ENCODE peak calls at places on chromosomes 1 and 21, in four cellular contexts. I, V, S and X are unnamed samples. For H3K4me1, the result is how much of the 10 kb centered on the place peaks cover.

GRCh38 chr1:40870135-40870728 is 8.1 kb upstream of the CITED4 start:
- DNase-seq in S (no peak), I (no peak), V (no peak), X (no peak)

GRCh38 chr1:165418195-165418594 is 26.7 kb downstream of the RXRG start:
- DNase-seq in S (no peak), I (no peak), V (no peak), X (no peak)

GRCh38 chr1:41615981-41616380 is 131.5 kb upstream of the EDN2 start:
- DNase-seq in V (no peak), S (no peak), I (no peak), X (no peak)

GRCh38 chr1:53552146-53552940 is 93.1 kb downstream of the DMRTB1 start:
- DNase-seq in S (no peak), I (no peak), V (no peak), X (no peak)

GRCh38 chr1:25519624-25520023 is 23.8 kb upstream of the LDLRAP1 start:
- DNase-seq in I (no peak), V (no peak), S (no peak), X (no peak)

GRCh38 chr1:108646661-108647269 is 14.1 kb downstream of the HENMT1 start:
- DNase-seq in S (peak), V (peak), I (peak), X (peak)

GRCh38 chr1:16396591-16396990 is 29.5 kb downstream of the SZRD1 start:
- DNase-seq in I (no peak), S (no peak), V (peak), X (peak)

GRCh38 chr1:118396824-118397530 is 211.9 kb upstream of the SPAG17 start:
- DNase-seq in I (no peak), S (no peak), V (no peak), X (peak)

GRCh38 chr1:153447498-153448170 is 12.8 kb downstream of the S100A7 start:
- DNase-seq in I (no peak), V (no peak), S (no peak), X (no peak)

GRCh38 chr1:68011786-68012375 is 38.5 kb downstream of the DIRAS3 start:
- DNase-seq in S (no peak), I (no peak), V (no peak), X (no peak)

GRCh38 chr1:229825042-229825441 is 199.0 kb downstream of the URB2 start:
- DNase-seq in I (no peak), S (no peak), V (no peak), X (no peak)

GRCh38 chr1:15885701-15886612 is 38.5 kb downstream of the SPEN start:
- DNase-seq in I (peak), V (peak), S (peak), X (peak)

GRCh38 chr1:233627376-233627775 is 13.5 kb downstream of the KCNK1 start:
- DNase-seq in S (peak), I (no peak), V (no peak), X (no peak)

GRCh38 chr1:183967914-183968313 is 69.6 kb downstream of the COLGALT2 start:
- DNase-seq in I (no peak), V (no peak), S (no peak), X (no peak)

GRCh38 chr1:211541715-211542477 is 37.1 kb downstream of the SLC30A1 start:
- DNase-seq in I (no peak), V (no peak), S (no peak), X (no peak)

GRCh38 chr1:23592209-23592905 is 33.1 kb upstream of the ID3 start:
- DNase-seq in S (no peak), V (no peak), I (no peak), X (no peak)

GRCh38 chr1:52334906-52335528 is 31.0 kb downstream of the CC2D1B start:
- DNase-seq in S (no peak), I (no peak), V (no peak), X (no peak)

GRCh38 chr1:100861379-100861778 is 33.3 kb downstream of the EXTL2 start:
- DNase-seq in S (no peak), I (no peak), V (no peak), X (no peak)

GRCh38 chr1:87678221-87678715 is 349.6 kb downstream of the LMO4 start:
- DNase-seq in V (no peak), S (no peak), I (no peak), X (no peak)

GRCh38 chr1:147169171-147169570 is 3.1 kb downstream of the PRKAB2 start:
- DNase-seq in S (peak), I (no peak), V (no peak), X (no peak)

GRCh38 chr1:227192163-227192562 is 126.1 kb downstream of the CDC42BPA start:
- DNase-seq in I (no peak), S (peak), V (peak), X (peak)

GRCh38 chr1:31413405-31414005 is 492 bp downstream of the SERINC2 start:
- DNase-seq in I (no peak), S (peak), V (peak), X (peak)

GRCh38 chr1:156816561-156817328 is at the start of gene SH2D2A:
- DNase-seq in I (peak), S (peak), V (peak), X (peak)

GRCh38 chr1:156814571-156815260 is 1.9 kb downstream of the SH2D2A start:
- DNase-seq in V (peak), S (no peak), I (no peak), X (no peak)

GRCh38 chr1:156815307-156815826 is 1.3 kb downstream of the SH2D2A start:
- DNase-seq in V (peak), S (peak), I (no peak), X (peak)

GRCh38 chr1:156813750-156814570 is 2.7 kb downstream of the SH2D2A start:
- DNase-seq in V (peak), I (no peak), S (peak), X (peak)

DNA sequence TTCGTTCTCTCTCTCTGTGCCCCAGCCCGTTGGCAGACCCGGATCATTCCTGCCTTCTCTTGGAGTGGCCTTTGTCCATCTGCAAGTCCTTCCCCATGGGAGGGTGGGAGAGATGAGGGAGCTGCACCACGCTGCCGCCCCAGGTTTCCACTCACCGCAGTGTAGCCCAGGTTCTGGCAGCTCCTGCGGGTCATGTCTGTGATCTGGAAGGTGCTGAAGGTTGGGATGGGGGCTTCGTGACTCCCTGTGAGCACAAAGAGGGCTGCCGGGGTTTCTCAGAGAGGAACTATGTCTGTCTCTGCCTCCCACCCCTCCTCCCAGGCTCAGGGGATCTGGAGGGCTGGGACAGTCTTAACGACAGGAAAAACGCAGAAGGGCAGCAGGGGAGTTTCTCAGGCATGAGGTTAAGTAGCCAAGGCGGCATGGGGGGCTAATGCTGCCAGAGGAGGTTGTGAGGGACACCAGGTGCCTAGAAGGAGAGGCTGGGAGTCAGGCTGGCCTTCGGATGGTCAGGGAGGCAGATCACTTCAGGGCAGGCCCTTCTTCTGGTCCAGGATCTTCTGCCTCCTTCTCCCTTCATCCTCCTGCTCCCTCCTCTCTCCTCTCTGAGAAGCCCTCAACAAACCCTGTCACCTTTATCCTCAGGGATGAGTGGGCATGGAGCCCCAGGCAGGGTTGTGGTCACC is 654 bp downstream of the SH2D2A start:
- DNase-seq in I (no peak), S (no peak), V (peak), X (no peak)
- H3K4me1 ChIP-seq in I (under half), S (under half), V (under half), X (under half)

GRCh38 chr21:38985423-38986378 is 180.0 kb downstream of the ETS2 start:
- DNase-seq in I (no peak), V (peak), S (no peak), X (peak)
- H3K4me1 ChIP-seq in I (under half), V (under half), S (under half), X (half or more)

DNA sequence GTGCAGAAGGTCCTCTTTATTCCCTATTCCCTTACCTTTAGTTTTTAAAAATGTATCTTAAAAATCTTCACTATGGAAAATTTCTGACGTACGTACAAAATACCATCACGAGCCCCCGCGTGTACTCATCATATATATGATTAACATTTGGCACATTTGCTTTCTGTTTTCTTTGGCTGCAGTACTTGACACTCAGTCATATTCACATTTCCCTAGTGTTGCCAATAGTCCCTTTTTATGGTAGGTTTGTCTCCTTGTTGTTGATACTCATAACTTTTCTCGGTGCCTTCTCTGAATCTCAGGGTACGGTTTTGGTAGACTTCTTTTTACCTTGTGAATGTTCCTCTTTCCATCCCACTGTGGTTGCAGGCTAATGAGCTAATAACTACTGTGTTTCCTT is 23.3 kb downstream of the KDM4A start:
- DNase-seq in S (no peak), V (no peak), I (no peak), X (no peak)
- H3K4me1 ChIP-seq in S (under half), V (under half), I (under half), X (under half)

DNA sequence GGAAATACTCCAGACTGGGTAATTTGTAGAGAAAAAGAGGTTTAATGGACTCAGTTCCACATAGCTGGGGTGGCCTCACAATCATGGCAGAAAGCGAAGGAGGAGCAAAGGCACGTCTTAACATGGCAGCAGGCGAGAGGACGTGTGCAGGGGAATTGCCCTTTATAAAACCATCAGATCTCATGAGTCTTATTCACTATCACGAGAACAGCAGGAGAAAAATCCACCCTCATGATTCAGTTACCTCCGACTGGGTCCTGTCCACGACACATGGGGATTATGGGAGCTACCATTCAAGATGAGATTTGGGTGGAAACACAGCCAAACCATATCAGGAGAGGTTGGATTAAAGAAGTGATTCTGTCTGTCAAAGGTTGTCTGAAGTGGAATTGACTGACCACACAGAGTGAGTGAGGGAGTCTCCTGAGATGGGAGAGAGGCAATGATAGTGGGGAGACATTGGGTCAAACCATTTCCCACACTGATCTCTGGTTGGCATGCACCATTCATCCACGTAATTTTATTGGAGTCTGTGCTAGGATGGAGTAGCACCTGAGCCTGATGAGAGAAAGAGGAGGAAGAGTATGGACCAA is 58.3 kb upstream of the VAMP3 start:
- DNase-seq in V (no peak), S (no peak), I (no peak), X (no peak)
- H3K4me1 ChIP-seq in V (under half), S (under half), I (under half), X (under half)

DNA sequence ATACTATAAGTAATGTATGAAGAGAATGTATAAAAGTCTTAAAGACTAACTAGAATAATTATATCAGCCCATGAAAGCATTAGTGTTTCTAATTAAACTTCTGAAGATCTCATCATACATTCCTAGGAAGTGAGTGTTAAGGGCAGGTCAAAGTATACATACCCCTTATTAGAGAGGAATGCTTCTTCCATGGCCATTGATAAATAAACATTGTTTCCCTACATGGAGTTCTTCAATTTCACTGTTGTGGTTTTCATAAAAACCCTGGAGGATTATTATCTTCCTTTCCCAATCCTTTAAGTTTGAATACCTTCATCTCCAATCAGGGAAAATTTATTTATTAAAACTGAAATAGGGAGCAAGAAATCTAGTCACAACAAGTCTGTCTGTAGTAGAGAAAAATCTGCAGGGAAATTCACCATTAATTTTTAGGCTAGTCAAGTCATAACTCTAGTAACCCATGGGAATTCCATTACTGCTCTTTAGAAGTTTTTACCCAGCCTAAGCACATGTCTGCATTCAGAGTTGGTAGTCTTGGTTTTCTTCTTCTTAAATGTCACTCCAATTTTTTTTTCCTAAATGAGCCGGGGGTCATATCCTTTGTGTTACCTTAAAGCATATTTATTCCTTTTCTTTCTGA is 147.0 kb downstream of the TNFSF18 start:
- DNase-seq in V (no peak), I (no peak), S (no peak), X (no peak)
- H3K4me1 ChIP-seq in V (under half), I (under half), S (under half), X (under half)

DNA sequence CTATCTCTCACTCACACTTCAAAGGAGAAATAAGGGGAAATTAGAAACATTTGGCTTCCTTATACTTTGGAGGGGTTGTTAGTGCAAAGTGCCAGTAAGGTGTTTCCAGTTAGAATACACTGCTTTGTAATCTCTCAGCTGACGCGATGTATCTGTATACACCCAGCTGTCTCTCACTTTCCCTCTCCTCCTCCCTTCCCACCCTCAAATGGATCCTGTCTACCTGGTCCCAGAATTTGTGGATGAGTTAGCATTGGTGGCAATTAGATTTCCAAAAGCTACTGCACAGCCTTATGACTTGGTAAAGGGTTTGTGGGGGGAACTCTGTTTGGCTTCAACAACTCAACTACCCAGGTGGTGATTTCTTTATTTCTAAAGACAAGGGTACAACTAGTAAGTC is 10.5 kb downstream of the ATP1B1 start:
- DNase-seq in I (no peak), S (no peak), V (no peak), X (no peak)
- H3K4me1 ChIP-seq in I (under half), S (under half), V (under half), X (half or more)